ENCODE peak calls at places on chromosomes 7 and 10, in seven cellular contexts. One of them, this sample, is unnamed.

GRCh38 chr7:5510426-5511045 is 86.9 kb upstream of the TNRC18 start:
- DNase-seq in KBM-7: no peak
- DNase-seq in activated T-helper 1 cell treated with Interleukin-2 at 50 U/mL for 16 hours: no peak
- DNase-seq in CD8-positive, alpha-beta T cell: no peak
- DNase-seq in right cardiac atrium: no peak
- DNase-seq in mesothelial cell of epicardium: no peak
- DNase-seq in HS-5: no peak
- DNase-seq in this sample: no peak

GRCh38 chr7:149005427-149006344 is 22.6 kb downstream of the PDIA4 start:
- DNase-seq in CD8-positive, alpha-beta T cell: peak
- DNase-seq in HS-5: no peak
- DNase-seq in mesothelial cell of epicardium: peak
- DNase-seq in right cardiac atrium: peak
- DNase-seq in KBM-7: peak
- DNase-seq in activated T-helper 1 cell treated with Interleukin-2 at 50 U/mL for 16 hours: peak
- DNase-seq in this sample: peak

GRCh38 chr10:82282782-82283456 is 407.9 kb downstream of the NRG3 start:
- DNase-seq in KBM-7: no peak
- DNase-seq in activated T-helper 1 cell treated with Interleukin-2 at 50 U/mL for 16 hours: no peak
- DNase-seq in HS-5: no peak
- DNase-seq in mesothelial cell of epicardium: no peak
- DNase-seq in right cardiac atrium: no peak
- DNase-seq in CD8-positive, alpha-beta T cell: no peak
- DNase-seq in this sample: no peak

GRCh38 chr7:43752411-43752810 is 6.1 kb upstream of the BLVRA start:
- DNase-seq in right cardiac atrium: no peak
- DNase-seq in activated T-helper 1 cell treated with Interleukin-2 at 50 U/mL for 16 hours: no peak
- DNase-seq in CD8-positive, alpha-beta T cell: no peak
- DNase-seq in HS-5: no peak
- DNase-seq in KBM-7: no peak
- DNase-seq in mesothelial cell of epicardium: no peak
- DNase-seq in this sample: no peak

GRCh38 chr10:61923210-61924024 is 21.9 kb downstream of the ARID5B start:
- DNase-seq in mesothelial cell of epicardium: no peak
- DNase-seq in right cardiac atrium: no peak
- DNase-seq in CD8-positive, alpha-beta T cell: no peak
- DNase-seq in HS-5: no peak
- DNase-seq in activated T-helper 1 cell treated with Interleukin-2 at 50 U/mL for 16 hours: no peak
- DNase-seq in KBM-7: no peak
- DNase-seq in this sample: no peak

GRCh38 chr10:61918989-61919388 is 17.5 kb downstream of the ARID5B start:
- DNase-seq in activated T-helper 1 cell treated with Interleukin-2 at 50 U/mL for 16 hours: no peak
- DNase-seq in mesothelial cell of epicardium: no peak
- DNase-seq in CD8-positive, alpha-beta T cell: no peak
- DNase-seq in HS-5: no peak
- DNase-seq in KBM-7: no peak
- DNase-seq in right cardiac atrium: no peak
- DNase-seq in this sample: no peak

GRCh38 chr7:74187915-74188675 is 13.9 kb downstream of the EIF4H start:
- DNase-seq in HS-5: peak
- DNase-seq in CD8-positive, alpha-beta T cell: no peak
- DNase-seq in mesothelial cell of epicardium: no peak
- DNase-seq in activated T-helper 1 cell treated with Interleukin-2 at 50 U/mL for 16 hours: no peak
- DNase-seq in KBM-7: no peak
- DNase-seq in right cardiac atrium: no peak
- DNase-seq in this sample: no peak

GRCh38 chr7:42175834-42176745 is 60.9 kb downstream of the GLI3 start:
- DNase-seq in right cardiac atrium: no peak
- DNase-seq in CD8-positive, alpha-beta T cell: no peak
- DNase-seq in HS-5: no peak
- DNase-seq in KBM-7: no peak
- DNase-seq in mesothelial cell of epicardium: no peak
- DNase-seq in activated T-helper 1 cell treated with Interleukin-2 at 50 U/mL for 16 hours: no peak
- DNase-seq in this sample: no peak

GRCh38 chr7:50851451-50851850 is 68.8 kb upstream of the GRB10 start:
- DNase-seq in KBM-7: no peak
- DNase-seq in HS-5: no peak
- DNase-seq in mesothelial cell of epicardium: no peak
- DNase-seq in CD8-positive, alpha-beta T cell: no peak
- DNase-seq in activated T-helper 1 cell treated with Interleukin-2 at 50 U/mL for 16 hours: no peak
- DNase-seq in right cardiac atrium: no peak
- DNase-seq in this sample: no peak

GRCh38 chr10:70362357-70362756 is 20.1 kb downstream of the LRRC20 start:
- DNase-seq in right cardiac atrium: no peak
- DNase-seq in KBM-7: no peak
- DNase-seq in mesothelial cell of epicardium: no peak
- DNase-seq in activated T-helper 1 cell treated with Interleukin-2 at 50 U/mL for 16 hours: no peak
- DNase-seq in HS-5: no peak
- DNase-seq in CD8-positive, alpha-beta T cell: no peak
- DNase-seq in this sample: peak

GRCh38 chr7:105678811-105679495 is 97.7 kb upstream of the EFCAB10 start:
- DNase-seq in CD8-positive, alpha-beta T cell: no peak
- DNase-seq in KBM-7: peak
- DNase-seq in right cardiac atrium: peak
- DNase-seq in HS-5: no peak
- DNase-seq in activated T-helper 1 cell treated with Interleukin-2 at 50 U/mL for 16 hours: no peak
- DNase-seq in mesothelial cell of epicardium: no peak
- DNase-seq in this sample: peak

GRCh38 chr7:21361413-21362130 is 66.3 kb upstream of the SP4 start:
- DNase-seq in activated T-helper 1 cell treated with Interleukin-2 at 50 U/mL for 16 hours: no peak
- DNase-seq in CD8-positive, alpha-beta T cell: no peak
- DNase-seq in KBM-7: peak
- DNase-seq in HS-5: no peak
- DNase-seq in right cardiac atrium: no peak
- DNase-seq in mesothelial cell of epicardium: no peak
- DNase-seq in this sample: peak

GRCh38 chr10:126098216-126098561 is 201.8 kb downstream of the FANK1 start:
- DNase-seq in mesothelial cell of epicardium: no peak
- DNase-seq in KBM-7: no peak
- DNase-seq in right cardiac atrium: no peak
- DNase-seq in CD8-positive, alpha-beta T cell: no peak
- DNase-seq in HS-5: no peak
- DNase-seq in activated T-helper 1 cell treated with Interleukin-2 at 50 U/mL for 16 hours: no peak
- DNase-seq in this sample: no peak

GRCh38 chr7:45000096-45001032 is at the start of gene CCM2:
- DNase-seq in right cardiac atrium: peak
- DNase-seq in CD8-positive, alpha-beta T cell: no peak
- DNase-seq in HS-5: no peak
- DNase-seq in KBM-7: no peak
- DNase-seq in mesothelial cell of epicardium: peak
- DNase-seq in activated T-helper 1 cell treated with Interleukin-2 at 50 U/mL for 16 hours: no peak
- DNase-seq in this sample: peak

This sample was measured in NB4.